ENCODE peak calls at places on chromosomes 4 and X, in ten cellular contexts. U is adrenal gland, F is tibial artery, Q is Peyer's patch, V is SK-N-MC, P is upper lobe of right lung, O is A549, N is pancreas, J is suprapubic skin, B is mammary epithelial cell. S is an unnamed sample.

GRCh38 chrX:123884809-123885408 is 25.1 kb downstream of the XIAP start:
- DNase-seq in N (no peak), B (peak; percentile 30), U (no peak), Q (peak; percentile 32), O (peak; percentile 66), V (no peak), J (no peak), F (no peak), P (no peak), S (no peak)

GRCh38 chrX:105636667-105637066 is 185.7 kb upstream of the NRK start:
- DNase-seq in U (no peak), V (no peak), F (no peak), P (no peak), O (no peak), B (peak; percentile 12), N (no peak), Q (no peak), J (no peak), S (no peak)

GRCh38 chr4:148444296-148445070 is 2.3 kb upstream of the NR3C2 start:
- DNase-seq in J (peak; percentile 79), U (peak; percentile 32), V (no peak), O (no peak), B (peak; percentile 4), N (peak; percentile 76), Q (peak; percentile 43), P (peak; percentile 82), F (peak; percentile 40), S (peak; percentile 40)

GRCh38 chr4:125254111-125254510 is 60.6 kb upstream of the FAT4 start:
- DNase-seq in J (no peak), V (no peak), P (no peak), N (no peak), U (no peak), F (no peak), Q (no peak), B (peak; percentile 52), O (no peak), S (no peak)

GRCh38 chr4:107838763-107839162 is 14.0 kb downstream of the SGMS2 start:
- DNase-seq in V (no peak), P (no peak), U (no peak), N (no peak), B (peak; percentile 56), J (no peak), F (no peak), O (no peak), Q (no peak), S (no peak)

GRCh38 chr4:174340714-174341113 is 57.0 kb downstream of the CEP44 start:
- DNase-seq in J (no peak), Q (no peak), O (peak; percentile 40), V (no peak), P (no peak), N (no peak), F (no peak), B (no peak), U (no peak), S (no peak)

GRCh38 chr4:24657768-24658617 is 73.6 kb upstream of the DHX15 start:
- DNase-seq in V (no peak), U (no peak), B (peak; percentile 99), P (no peak), Q (no peak), O (peak; percentile 77), J (no peak), N (peak; percentile 44), F (no peak), S (peak; percentile 74)

GRCh38 chrX:538311-538710 is 92.3 kb upstream of the SHOX start:
- DNase-seq in U (no peak), N (no peak), F (no peak), B (no peak), O (no peak), P (peak; percentile 21), V (no peak), Q (no peak), J (no peak), S (no peak)

GRCh38 chr4:37780444-37781133 is 45.9 kb upstream of the PGM2 start:
- DNase-seq in U (peak; percentile 21), B (no peak), F (peak; percentile 37), J (no peak), Q (peak; percentile 50), O (no peak), V (no peak), P (no peak), N (no peak), S (peak; percentile 39)
- H3K27ac ChIP-seq in U (no peak overlapping the region), B (no peak overlapping the region), F (no peak overlapping the region), J (peak overlapping the region; percentile 35), Q (no peak overlapping the region), O (no peak overlapping the region), V (no peak overlapping the region), P (no peak overlapping the region), N (no peak overlapping the region), S (no peak overlapping the region)

DNA sequence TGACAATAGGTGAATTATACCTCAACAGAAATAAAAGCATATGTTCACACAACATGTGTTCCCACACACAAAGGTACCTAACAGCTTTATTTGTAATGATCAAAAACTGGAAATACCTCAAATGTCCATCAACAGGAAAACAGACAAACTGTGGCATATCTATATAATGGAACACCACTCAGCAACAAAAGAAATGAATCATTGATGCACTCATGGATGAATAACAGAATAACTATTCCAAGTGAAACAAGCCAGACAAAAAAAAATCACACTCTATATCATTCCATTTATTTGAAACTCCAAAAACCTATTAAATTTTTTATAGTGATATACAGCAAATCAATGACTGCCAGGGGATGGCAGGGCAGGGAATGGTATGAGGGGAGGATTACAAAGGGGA is 148.1 kb downstream of the PLS3 start:
- DNase-seq in J (no peak), B (peak; percentile 20), N (no peak), O (no peak), F (no peak), U (no peak), V (no peak), P (no peak), Q (no peak), S (no peak)
- H3K27ac ChIP-seq in J (no peak overlapping the region), B (no peak overlapping the region), N (no peak overlapping the region), O (no peak overlapping the region), F (no peak overlapping the region), U (no peak overlapping the region), V (no peak overlapping the region), P (no peak overlapping the region), Q (no peak overlapping the region), S (no peak overlapping the region)

DNA sequence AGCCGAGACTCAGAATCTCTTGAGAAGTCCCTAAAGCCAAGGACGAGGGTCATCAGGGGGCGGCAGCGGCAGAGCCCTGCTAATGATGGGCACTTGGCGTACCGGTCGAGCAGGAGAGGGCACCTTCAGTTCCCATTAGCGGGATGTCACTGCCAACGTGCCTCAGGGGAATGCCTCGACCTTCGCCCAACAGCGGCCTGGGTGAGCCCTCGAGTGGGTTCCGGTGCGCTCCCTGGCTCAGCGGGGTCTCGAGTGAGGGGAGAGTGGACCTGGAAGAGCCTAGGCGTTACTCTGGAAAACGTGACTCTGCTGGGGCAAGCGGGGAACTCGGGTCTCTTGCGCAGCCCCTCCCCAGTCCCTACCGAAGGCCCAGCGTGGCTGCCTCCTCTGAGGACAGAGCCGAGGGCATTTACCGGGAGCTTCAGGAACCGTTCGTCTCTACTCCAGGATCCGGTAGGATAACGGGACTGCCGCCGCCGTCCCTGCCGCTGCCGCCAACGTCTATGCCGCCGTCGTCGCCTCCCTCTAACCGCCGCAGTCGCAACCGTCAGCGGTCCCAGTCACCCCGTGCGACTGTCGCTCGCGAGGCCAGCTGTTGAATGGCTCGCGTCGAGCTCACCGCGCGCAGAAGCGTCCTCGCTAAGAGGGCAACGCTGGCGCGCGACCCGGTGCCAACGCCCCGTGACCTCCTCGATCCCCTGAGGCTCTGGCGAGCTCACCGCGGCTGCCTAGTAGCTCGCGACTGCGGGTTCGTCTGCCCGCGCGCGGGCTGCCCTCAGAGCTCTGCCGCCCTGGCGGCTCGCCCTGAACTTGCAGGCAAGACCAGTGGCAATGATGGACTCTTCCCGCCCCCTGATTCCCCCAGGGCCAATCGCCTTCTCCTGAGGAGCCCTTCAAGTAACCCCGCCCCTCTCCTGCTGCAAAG is 37.1 kb downstream of the PGRMC1 start:
- DNase-seq in U (peak; percentile 18), P (peak; percentile 58), F (no peak), O (no peak), V (no peak), J (no peak), Q (no peak), N (peak; percentile 58), B (no peak), S (peak; percentile 46)
- H3K27ac ChIP-seq in U (no peak overlapping the region), P (no peak overlapping the region), F (no peak overlapping the region), O (no peak overlapping the region), V (no peak overlapping the region), J (no peak overlapping the region), Q (no peak overlapping the region), N (no peak overlapping the region), B (no peak overlapping the region), S (no peak overlapping the region)

DNA sequence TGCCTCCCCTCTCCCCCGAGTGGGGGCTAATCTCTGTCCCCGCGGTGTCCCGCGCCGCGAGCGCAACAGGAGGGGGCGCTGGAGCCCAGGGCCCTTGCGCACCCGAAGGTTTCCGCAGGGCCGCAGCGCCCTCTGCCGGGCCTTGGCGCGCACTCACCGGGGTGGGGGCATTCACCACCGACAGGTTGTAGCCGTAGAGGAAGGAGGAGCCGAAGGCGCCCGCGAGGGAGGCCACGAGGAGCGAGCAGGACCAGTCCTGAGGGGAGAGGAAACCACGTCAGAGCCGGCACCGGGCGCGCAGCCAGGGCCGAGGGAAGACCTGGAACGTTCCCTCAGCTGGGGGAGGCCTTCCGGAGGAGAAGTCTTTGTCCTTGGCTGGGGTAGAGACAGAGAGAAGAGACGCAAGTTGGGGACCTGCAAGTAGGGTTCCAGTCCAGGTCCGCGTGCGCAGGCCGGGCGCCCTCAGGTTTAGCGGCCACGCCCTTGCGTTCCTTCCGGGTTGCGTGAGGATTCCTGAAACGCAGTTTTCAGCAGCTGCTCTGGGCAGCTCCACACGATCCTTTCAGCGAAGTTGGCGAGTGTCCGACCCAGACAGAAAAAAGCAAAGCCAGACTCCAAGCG is 2.4 kb downstream of the SLC2A9 start:
- DNase-seq in O (peak; percentile 79), P (peak; percentile 99), U (peak; percentile 99), B (peak; percentile 94), N (peak; percentile 96), V (no peak), J (peak; percentile 97), Q (peak; percentile 87), F (peak; percentile 95), S (peak; percentile 97)
- H3K27ac ChIP-seq in O (peak overlapping the region; percentile 63), P (peak overlapping the region; percentile 86), U (peak overlapping the region; percentile 87), B (peak overlapping the region; percentile 72), N (peak overlapping the region; percentile 77), V (no peak overlapping the region), J (peak overlapping the region; percentile 76), Q (peak overlapping the region; percentile 84), F (peak overlapping the region; percentile 82), S (peak overlapping the region; percentile 90)

GRCh38 chr4:16031554-16032381 is 52.1 kb downstream of the PROM1 start:
- DNase-seq in O (no peak), Q (no peak), V (no peak), U (no peak), J (no peak), P (no peak), B (no peak), N (no peak), F (no peak), S (no peak)
- H3K27ac ChIP-seq in O (no peak overlapping the region), Q (no peak overlapping the region), V (peak overlapping the region; percentile 92), U (no peak overlapping the region), J (no peak overlapping the region), P (no peak overlapping the region), B (no peak overlapping the region), N (peak overlapping the region; percentile 53), F (peak overlapping the region; percentile 32), S (no peak overlapping the region)